ENCODE peak calls at places on chromosome 13, in six cellular contexts. P, A, Y, X, W and O are unnamed samples.

GRCh38 chr13:101552797-101553196 is 100.3 kb downstream of the ITGBL1 start:
- DNase-seq in P (no peak), W (no peak), X (no peak), A (no peak), Y (no peak), O (no peak)

GRCh38 chr13:112349681-112350080 is 26.5 kb upstream of the SPACA7 start:
- DNase-seq in X (no peak), P (no peak), W (no peak), Y (no peak), A (no peak), O (no peak)

GRCh38 chr13:33849211-33849610 is 31.3 kb downstream of the RFC3 start:
- DNase-seq in W (no peak), X (no peak), P (no peak), A (no peak), Y (no peak), O (no peak)

GRCh38 chr13:86946734-86947133 is 724.4 kb upstream of the SLITRK5 start:
- DNase-seq in P (no peak), W (no peak), X (no peak), A (no peak), Y (no peak), O (no peak)

GRCh38 chr13:104837756-104838155 is 1697.7 kb downstream of the EFNB2 start:
- DNase-seq in P (no peak), W (no peak), Y (no peak), X (no peak), A (no peak), O (no peak)

GRCh38 chr13:23889598-23890224 is 511 bp upstream of the MIPEP start:
- DNase-seq in Y (no peak), A (no peak), P (no peak), W (no peak), X (no peak), O (no peak)

GRCh38 chr13:64997438-64997837 is 2232.7 kb downstream of the PCDH9 start:
- DNase-seq in Y (no peak), P (no peak), X (no peak), W (no peak), A (no peak), O (no peak)

GRCh38 chr13:73714522-73714921 is 419.7 kb downstream of the KLF12 start:
- DNase-seq in A (no peak), W (no peak), X (no peak), P (no peak), Y (no peak), O (no peak)

GRCh38 chr13:58852076-58852475 is 1220.5 kb downstream of the PCDH17 start:
- DNase-seq in A (no peak), P (no peak), W (no peak), X (no peak), Y (no peak), O (no peak)

GRCh38 chr13:46480131-46480530 is 72.8 kb upstream of the LRCH1 start:
- DNase-seq in A (no peak), W (no peak), Y (no peak), P (no peak), X (no peak), O (no peak)

GRCh38 chr13:29159871-29160270 is 339.7 kb downstream of the MTUS2 start:
- DNase-seq in W (no peak), A (no peak), X (no peak), P (no peak), Y (no peak), O (no peak)

GRCh38 chr13:40206241-40207109 is 460.0 kb downstream of the FOXO1 start:
- DNase-seq in Y (peak; percentile 53), W (no peak), A (no peak), X (peak; percentile 25), P (no peak), O (no peak)

GRCh38 chr13:33087790-33088189 is 71.6 kb downstream of the KL start:
- DNase-seq in Y (no peak), P (no peak), X (no peak), W (no peak), A (no peak), O (no peak)

GRCh38 chr13:41707192-41707858 is 250.0 kb downstream of the RGCC start:
- DNase-seq in Y (no peak), P (no peak), X (no peak), W (no peak), A (no peak), O (no peak)

GRCh38 chr13:74003374-74003773 is 130.8 kb downstream of the KLF12 start:
- DNase-seq in Y (no peak), X (no peak), P (no peak), W (no peak), A (no peak), O (no peak)

GRCh38 chr13:39052944-39053343 is 14.7 kb downstream of the NHLRC3 start:
- DNase-seq in Y (no peak), P (no peak), A (no peak), X (no peak), W (no peak), O (no peak)

GRCh38 chr13:59710995-59711701 is 452.6 kb downstream of the DIAPH3 start:
- DNase-seq in X (no peak), A (no peak), W (no peak), P (no peak), Y (no peak), O (no peak)

GRCh38 chr13:23867027-23867491 is 22.1 kb downstream of the MIPEP start:
- DNase-seq in Y (no peak), W (no peak), X (no peak), A (peak; percentile 12), P (no peak), O (no peak)

GRCh38 chr13:38223093-38223492 is 126.6 kb upstream of the UFM1 start:
- DNase-seq in Y (no peak), A (no peak), W (peak; percentile 17), P (peak; percentile 1), X (no peak), O (no peak)

GRCh38 chr13:20819715-20820114 is 46.0 kb upstream of the EEF1AKMT1 start:
- DNase-seq in W (no peak), A (no peak), Y (no peak), X (no peak), P (no peak), O (no peak)

GRCh38 chr13:20812890-20813289 is 39.1 kb upstream of the EEF1AKMT1 start:
- DNase-seq in X (no peak), Y (no peak), W (no peak), A (no peak), P (no peak), O (no peak)

GRCh38 chr13:20810808-20811207 is 37.0 kb upstream of the EEF1AKMT1 start:
- DNase-seq in P (no peak), X (no peak), Y (no peak), W (no peak), A (no peak), O (no peak)

GRCh38 chr13:20815469-20815868 is 41.7 kb upstream of the EEF1AKMT1 start:
- DNase-seq in W (no peak), A (no peak), Y (no peak), X (no peak), P (no peak), O (no peak)

DNA sequence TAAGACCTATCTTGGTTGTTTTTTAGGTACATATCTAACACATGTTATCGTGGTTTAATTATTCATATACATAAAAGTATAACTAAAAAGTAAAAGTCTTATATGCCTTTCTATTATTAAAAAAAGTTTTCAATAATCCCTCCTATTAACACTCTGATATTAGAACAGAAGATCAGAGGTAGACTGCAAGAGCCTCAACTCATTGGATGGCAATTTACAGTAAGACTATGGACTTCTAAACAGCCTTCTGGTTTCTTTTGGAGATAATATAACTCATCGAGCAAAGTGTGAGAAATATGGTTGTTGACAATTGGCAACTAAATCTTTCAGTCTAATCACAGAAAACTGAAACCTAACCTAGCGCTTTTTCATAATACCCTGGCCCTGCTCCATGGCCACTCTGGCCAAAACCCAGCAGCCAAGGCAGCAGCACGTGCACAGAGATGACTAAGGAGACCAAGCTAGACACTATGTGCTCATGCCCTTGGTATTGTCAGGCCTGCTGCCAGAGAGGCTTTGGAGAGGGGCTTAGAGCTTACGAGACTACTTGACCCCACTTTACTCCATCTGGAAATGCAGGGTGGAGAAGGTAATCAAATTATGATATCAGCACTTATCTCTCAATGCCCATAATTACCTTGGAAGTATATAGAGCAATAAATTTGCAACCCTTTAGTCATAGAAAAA is 40.6 kb upstream of the EEF1AKMT1 start:
- DNase-seq in A (no peak), X (no peak), P (no peak), W (no peak), Y (no peak), O (no peak)
- TF ChIP-seq POLR2AphosphoS5 in A (no peak), X (no peak), P (no peak), W (no peak), Y (no peak), O (no peak)

GRCh38 chr13:21124853-21125252 is 51.5 kb downstream of the SKA3 start:
- DNase-seq in A (no peak), P (peak; percentile 60), W (no peak), X (no peak), Y (no peak), O (no peak)

GRCh38 chr13:21121616-21122015 is 54.7 kb downstream of the SKA3 start:
- DNase-seq in Y (no peak), X (no peak), A (no peak), P (no peak), W (no peak), O (no peak)

GRCh38 chr13:21119526-21119925 is 56.8 kb downstream of the SKA3 start:
- DNase-seq in Y (no peak), A (no peak), X (no peak), P (no peak), W (no peak), O (no peak)

GRCh38 chr13:21120191-21120590 is 56.2 kb downstream of the SKA3 start:
- DNase-seq in P (no peak), A (no peak), X (no peak), W (no peak), Y (no peak), O (no peak)

GRCh38 chr13:21123956-21124355 is 52.4 kb downstream of the SKA3 start:
- DNase-seq in P (no peak), X (no peak), A (no peak), Y (no peak), W (peak; percentile 74), O (no peak)
- TF ChIP-seq TAF1 in P (no peak), X (no peak), A (no peak), Y (no peak), W (no peak), O (no peak)

DNA sequence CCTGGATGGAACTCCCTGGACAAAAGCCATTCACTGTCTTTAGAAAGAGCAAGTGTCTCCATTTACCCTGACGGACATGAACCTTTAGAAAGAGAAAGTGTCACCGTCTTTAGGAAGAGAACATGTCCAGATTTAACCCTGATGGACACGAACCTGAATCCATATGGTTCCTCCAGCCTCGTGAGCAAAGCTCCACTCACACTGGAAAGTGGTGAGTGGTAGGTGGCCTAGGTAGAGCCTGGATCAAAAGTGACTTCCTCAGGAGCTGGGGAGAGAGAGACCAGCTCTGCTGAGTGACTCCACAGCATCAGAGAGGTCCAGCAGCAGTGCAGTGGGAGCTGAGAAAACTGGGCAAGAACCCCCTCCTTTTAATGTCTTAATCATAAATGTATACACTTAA is 59.8 kb upstream of the IRS2 start:
- DNase-seq in Y (no peak), W (no peak), X (no peak), A (no peak), P (no peak), O (no peak)
- TF ChIP-seq POLR2A in Y (no peak), W (no peak), X (no peak), A (no peak), P (no peak), O (no peak)

DNA sequence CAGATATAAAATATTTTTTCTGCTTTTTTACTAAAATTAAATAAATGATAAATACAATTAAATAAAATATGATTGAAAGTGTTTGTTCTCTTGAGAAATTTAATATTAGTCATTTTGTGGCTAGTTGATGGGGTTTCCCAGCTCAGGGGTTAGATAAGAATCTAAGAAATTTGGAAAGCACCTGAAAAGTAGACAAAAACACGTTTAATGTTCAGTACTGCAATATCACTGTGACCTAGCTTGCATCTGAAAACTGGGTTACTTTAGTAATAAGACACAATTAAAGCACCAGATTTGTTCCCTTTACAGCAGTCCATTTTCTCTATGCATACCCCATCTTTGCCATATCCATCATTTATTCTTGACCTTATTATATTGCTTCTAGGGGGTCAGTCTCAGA is 1454.8 kb upstream of the SPRY2 start:
- DNase-seq in A (no peak), P (no peak), X (no peak), W (no peak), Y (no peak), O (no peak)
- TF ChIP-seq POLR2AphosphoS5 in A (no peak), P (no peak), X (no peak), W (no peak), Y (no peak), O (no peak)